ENCODE peak calls at places on chromosomes 13 and 19, in seven cellular contexts. One of them, this sample, is unnamed.

GRCh38 chr13:37595162-37595561 is 3.4 kb downstream of the POSTN start:
- DNase-seq in fibroblast of mammary gland: peak
- DNase-seq in kidney: no peak
- DNase-seq in fibroblast of the aortic adventitia: peak
- DNase-seq in astrocyte of the cerebellum: peak
- DNase-seq in GM12865: no peak
- DNase-seq in adrenal gland: no peak
- DNase-seq in this sample: no peak

GRCh38 chr13:66574606-66575005 is 655.5 kb downstream of the PCDH9 start:
- DNase-seq in fibroblast of mammary gland: no peak
- DNase-seq in kidney: no peak
- DNase-seq in fibroblast of the aortic adventitia: peak
- DNase-seq in astrocyte of the cerebellum: no peak
- DNase-seq in GM12865: no peak
- DNase-seq in adrenal gland: no peak
- DNase-seq in this sample: no peak

GRCh38 chr13:65555973-65556372 is 1674.2 kb downstream of the PCDH9 start:
- DNase-seq in fibroblast of mammary gland: no peak
- DNase-seq in kidney: no peak
- DNase-seq in fibroblast of the aortic adventitia: no peak
- DNase-seq in astrocyte of the cerebellum: no peak
- DNase-seq in GM12865: no peak
- DNase-seq in adrenal gland: no peak
- DNase-seq in this sample: no peak

GRCh38 chr19:39212377-39212742 is 8.3 kb upstream of the SYCN start:
- DNase-seq in fibroblast of mammary gland: peak
- DNase-seq in kidney: no peak
- DNase-seq in fibroblast of the aortic adventitia: peak
- DNase-seq in astrocyte of the cerebellum: no peak
- DNase-seq in GM12865: peak
- DNase-seq in adrenal gland: no peak
- DNase-seq in this sample: peak

GRCh38 chr13:77584111-77584510 is 48.6 kb downstream of the SCEL start:
- DNase-seq in fibroblast of mammary gland: no peak
- DNase-seq in kidney: no peak
- DNase-seq in fibroblast of the aortic adventitia: no peak
- DNase-seq in astrocyte of the cerebellum: no peak
- DNase-seq in GM12865: no peak
- DNase-seq in adrenal gland: no peak
- DNase-seq in this sample: no peak

GRCh38 chr13:44455781-44456180 is 82.2 kb downstream of the SERP2 start:
- DNase-seq in fibroblast of mammary gland: no peak
- DNase-seq in kidney: no peak
- DNase-seq in fibroblast of the aortic adventitia: no peak
- DNase-seq in astrocyte of the cerebellum: no peak
- DNase-seq in GM12865: no peak
- DNase-seq in adrenal gland: no peak
- DNase-seq in this sample: no peak

GRCh38 chr19:39356073-39356472 is 13.9 kb downstream of the SAMD4B start:
- DNase-seq in fibroblast of mammary gland: no peak
- DNase-seq in kidney: no peak
- DNase-seq in fibroblast of the aortic adventitia: no peak
- DNase-seq in astrocyte of the cerebellum: no peak
- DNase-seq in GM12865: no peak
- DNase-seq in adrenal gland: peak
- DNase-seq in this sample: no peak

GRCh38 chr13:101576452-101576851 is 124.0 kb downstream of the ITGBL1 start:
- DNase-seq in fibroblast of mammary gland: peak
- DNase-seq in kidney: no peak
- DNase-seq in fibroblast of the aortic adventitia: no peak
- DNase-seq in astrocyte of the cerebellum: peak
- DNase-seq in GM12865: no peak
- DNase-seq in adrenal gland: no peak
- DNase-seq in this sample: no peak

GRCh38 chr19:14519860-14520407 is 1.7 kb upstream of the DNAJB1 start:
- DNase-seq in fibroblast of mammary gland: peak
- DNase-seq in kidney: no peak
- DNase-seq in fibroblast of the aortic adventitia: peak
- DNase-seq in astrocyte of the cerebellum: no peak
- DNase-seq in GM12865: no peak
- DNase-seq in adrenal gland: peak
- DNase-seq in this sample: no peak

GRCh38 chr13:102703721-102704035 is 8.8 kb upstream of the METTL21C start:
- DNase-seq in fibroblast of mammary gland: no peak
- DNase-seq in kidney: no peak
- DNase-seq in fibroblast of the aortic adventitia: no peak
- DNase-seq in astrocyte of the cerebellum: no peak
- DNase-seq in GM12865: no peak
- DNase-seq in adrenal gland: no peak
- DNase-seq in this sample: no peak

GRCh38 chr13:100508996-100509395 is 79.6 kb downstream of the GGACT start:
- DNase-seq in fibroblast of mammary gland: no peak
- DNase-seq in kidney: no peak
- DNase-seq in fibroblast of the aortic adventitia: no peak
- DNase-seq in astrocyte of the cerebellum: no peak
- DNase-seq in GM12865: no peak
- DNase-seq in adrenal gland: no peak
- DNase-seq in this sample: no peak

GRCh38 chr19:6219147-6219525 is 60.6 kb downstream of the MLLT1 start:
- DNase-seq in fibroblast of mammary gland: no peak
- DNase-seq in kidney: peak
- DNase-seq in fibroblast of the aortic adventitia: no peak
- DNase-seq in astrocyte of the cerebellum: no peak
- DNase-seq in GM12865: no peak
- DNase-seq in adrenal gland: no peak
- DNase-seq in this sample: no peak

GRCh38 chr19:57075801-57076492 is 43.8 kb upstream of the USP29 start:
- DNase-seq in fibroblast of mammary gland: no peak
- DNase-seq in kidney: no peak
- DNase-seq in fibroblast of the aortic adventitia: no peak
- DNase-seq in astrocyte of the cerebellum: no peak
- DNase-seq in GM12865: no peak
- DNase-seq in adrenal gland: no peak
- DNase-seq in this sample: no peak

GRCh38 chr19:58450836-58451357 is 525 bp upstream of the ZNF324B start:
- DNase-seq in fibroblast of mammary gland: no peak
- DNase-seq in kidney: no peak
- DNase-seq in fibroblast of the aortic adventitia: no peak
- DNase-seq in astrocyte of the cerebellum: no peak
- DNase-seq in GM12865: no peak
- DNase-seq in adrenal gland: no peak
- DNase-seq in this sample: no peak

GRCh38 chr19:4066176-4066606 is 508 bp downstream of the ZBTB7A start:
- DNase-seq in fibroblast of mammary gland: no peak
- DNase-seq in kidney: no peak
- DNase-seq in fibroblast of the aortic adventitia: no peak
- DNase-seq in astrocyte of the cerebellum: no peak
- DNase-seq in GM12865: no peak
- DNase-seq in adrenal gland: no peak
- DNase-seq in this sample: peak

GRCh38 chr19:4064551-4065260 is 2.0 kb downstream of the ZBTB7A start:
- DNase-seq in fibroblast of mammary gland: peak
- DNase-seq in kidney: peak
- DNase-seq in fibroblast of the aortic adventitia: no peak
- DNase-seq in astrocyte of the cerebellum: no peak
- DNase-seq in GM12865: peak
- DNase-seq in adrenal gland: no peak
- DNase-seq in this sample: peak

GRCh38 chr19:4064073-4064550 is 2.6 kb downstream of the ZBTB7A start:
- DNase-seq in fibroblast of mammary gland: peak
- DNase-seq in kidney: peak
- DNase-seq in fibroblast of the aortic adventitia: no peak
- DNase-seq in astrocyte of the cerebellum: no peak
- DNase-seq in GM12865: no peak
- DNase-seq in adrenal gland: no peak
- DNase-seq in this sample: peak

GRCh38 chr19:4066682-4067395 is at the start of gene ZBTB7A:
- DNase-seq in fibroblast of mammary gland: peak
- DNase-seq in kidney: peak
- DNase-seq in fibroblast of the aortic adventitia: peak
- DNase-seq in astrocyte of the cerebellum: no peak
- DNase-seq in GM12865: peak
- DNase-seq in adrenal gland: peak
- DNase-seq in this sample: peak

DNA sequence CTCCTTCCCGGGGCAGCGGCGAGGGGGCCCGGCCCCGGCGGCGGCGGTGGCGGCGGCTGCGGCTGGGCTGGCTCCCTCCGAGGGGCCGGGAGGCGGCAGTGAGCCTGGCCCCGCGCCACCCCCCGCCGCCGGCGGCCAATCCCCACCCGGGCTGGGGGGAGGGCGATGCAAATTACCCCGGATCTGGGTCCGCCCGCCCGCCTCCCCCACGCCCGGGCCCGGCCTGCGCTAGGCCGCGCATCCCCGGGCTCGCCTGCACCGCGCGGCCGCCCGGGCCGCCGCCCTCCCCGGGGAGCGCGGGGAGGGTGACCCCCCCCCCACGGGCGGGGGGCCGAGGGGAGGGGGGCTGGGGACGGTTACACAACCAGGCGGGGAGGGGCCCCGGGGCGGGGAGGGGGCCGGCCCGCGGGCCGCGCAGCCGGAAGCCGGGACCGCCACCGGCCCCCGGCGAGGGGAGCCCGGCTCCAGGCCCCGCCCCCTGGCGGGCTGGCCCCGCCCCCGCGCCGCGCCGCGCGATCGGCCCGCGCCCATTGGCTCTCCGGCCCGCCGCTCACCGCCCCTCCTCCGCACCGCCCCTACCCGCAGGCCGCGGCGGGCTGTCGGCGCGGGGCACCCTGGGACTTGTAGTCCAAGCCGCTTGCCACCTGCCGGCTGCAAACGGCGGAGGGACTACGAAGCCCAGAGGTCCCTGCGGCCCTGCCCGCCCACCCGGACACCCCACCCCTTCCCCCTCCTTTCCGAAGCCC is 1.1 kb downstream of the ZBTB7A start:
- DNase-seq in fibroblast of mammary gland: peak
- DNase-seq in kidney: peak
- DNase-seq in fibroblast of the aortic adventitia: peak
- DNase-seq in astrocyte of the cerebellum: peak
- DNase-seq in GM12865: peak
- DNase-seq in adrenal gland: peak
- DNase-seq in this sample: peak
- H3K4me3 ChIP-seq in fibroblast of mammary gland: peak
- H3K4me3 ChIP-seq in kidney: no peak
- H3K4me3 ChIP-seq in fibroblast of the aortic adventitia: peak
- H3K4me3 ChIP-seq in astrocyte of the cerebellum: peak
- H3K4me3 ChIP-seq in GM12865: peak
- H3K4me3 ChIP-seq in adrenal gland: peak
- H3K4me3 ChIP-seq in this sample: peak

DNA sequence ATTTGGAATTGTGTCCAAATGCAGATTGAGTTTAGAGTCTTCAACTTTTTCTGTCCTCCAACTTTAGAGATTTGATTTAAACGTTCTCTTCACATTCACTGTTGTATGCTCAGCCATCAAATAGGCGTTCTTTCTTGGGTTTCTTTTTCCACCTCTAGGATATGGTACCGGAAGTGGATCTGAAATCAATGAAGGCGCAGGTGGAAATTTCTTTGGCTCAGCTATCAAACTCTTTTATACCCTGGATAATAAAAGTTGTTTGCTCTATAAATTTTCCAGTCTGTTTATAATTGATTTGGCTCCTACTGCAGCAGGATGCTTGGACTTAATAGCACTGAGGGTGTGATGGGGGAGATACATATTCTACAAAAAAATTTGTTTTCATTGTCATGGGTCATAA is 1.6 kb downstream of the COG3 start:
- DNase-seq in fibroblast of mammary gland: no peak
- DNase-seq in kidney: no peak
- DNase-seq in fibroblast of the aortic adventitia: no peak
- DNase-seq in astrocyte of the cerebellum: no peak
- DNase-seq in GM12865: no peak
- DNase-seq in adrenal gland: no peak
- DNase-seq in this sample: no peak
- H3K4me3 ChIP-seq in fibroblast of mammary gland: peak
- H3K4me3 ChIP-seq in kidney: no peak
- H3K4me3 ChIP-seq in fibroblast of the aortic adventitia: peak
- H3K4me3 ChIP-seq in astrocyte of the cerebellum: peak
- H3K4me3 ChIP-seq in GM12865: no peak
- H3K4me3 ChIP-seq in adrenal gland: peak
- H3K4me3 ChIP-seq in this sample: no peak

DNA sequence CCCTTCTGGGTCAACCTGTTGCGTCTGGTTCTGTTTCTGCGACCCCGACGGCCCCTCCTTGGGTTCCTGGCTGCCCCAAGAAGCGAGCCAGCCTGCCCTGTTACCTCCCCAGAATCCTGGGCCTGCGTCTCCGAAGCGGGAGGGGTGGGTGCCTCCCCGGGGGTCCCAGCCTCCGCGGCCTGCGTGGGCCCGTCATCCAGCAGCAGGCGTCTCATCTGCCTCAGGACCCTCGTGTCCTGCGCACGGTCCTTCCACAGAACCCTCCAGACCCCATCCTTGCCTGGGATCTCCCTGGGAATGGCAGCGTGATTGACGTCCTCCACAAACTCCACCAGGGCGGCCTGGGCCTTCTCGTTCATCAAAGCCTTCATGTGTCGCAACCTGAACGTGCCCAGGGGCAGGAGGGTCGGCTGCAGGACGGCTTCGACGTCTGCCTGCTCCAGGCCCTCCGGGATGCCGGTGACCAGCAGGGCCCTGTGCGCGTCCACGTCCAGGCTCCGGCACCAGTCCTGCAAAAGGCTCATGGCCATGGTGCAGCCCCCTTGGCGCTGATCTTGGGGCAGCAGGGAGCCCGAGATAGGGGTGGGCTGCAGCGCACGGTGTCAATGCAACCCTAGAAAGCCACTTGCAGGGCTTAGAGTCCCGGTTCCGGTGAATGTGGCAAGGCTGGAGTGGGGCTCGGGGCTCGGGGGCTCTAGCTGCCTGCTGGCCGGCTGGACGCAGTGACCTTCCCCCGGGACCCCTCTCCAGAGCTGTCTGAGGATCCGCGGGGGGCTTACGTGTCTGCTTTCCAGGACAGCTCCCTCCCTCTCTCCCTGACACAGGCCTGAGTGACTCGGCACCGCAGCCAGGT is 505 bp downstream of the PNMA8B start:
- DNase-seq in fibroblast of mammary gland: no peak
- DNase-seq in kidney: no peak
- DNase-seq in fibroblast of the aortic adventitia: no peak
- DNase-seq in astrocyte of the cerebellum: no peak
- DNase-seq in GM12865: no peak
- DNase-seq in adrenal gland: no peak
- DNase-seq in this sample: no peak
- H3K4me3 ChIP-seq in fibroblast of mammary gland: peak
- H3K4me3 ChIP-seq in kidney: no peak
- H3K4me3 ChIP-seq in fibroblast of the aortic adventitia: peak
- H3K4me3 ChIP-seq in astrocyte of the cerebellum: peak
- H3K4me3 ChIP-seq in GM12865: no peak
- H3K4me3 ChIP-seq in adrenal gland: peak
- H3K4me3 ChIP-seq in this sample: no peak

DNA sequence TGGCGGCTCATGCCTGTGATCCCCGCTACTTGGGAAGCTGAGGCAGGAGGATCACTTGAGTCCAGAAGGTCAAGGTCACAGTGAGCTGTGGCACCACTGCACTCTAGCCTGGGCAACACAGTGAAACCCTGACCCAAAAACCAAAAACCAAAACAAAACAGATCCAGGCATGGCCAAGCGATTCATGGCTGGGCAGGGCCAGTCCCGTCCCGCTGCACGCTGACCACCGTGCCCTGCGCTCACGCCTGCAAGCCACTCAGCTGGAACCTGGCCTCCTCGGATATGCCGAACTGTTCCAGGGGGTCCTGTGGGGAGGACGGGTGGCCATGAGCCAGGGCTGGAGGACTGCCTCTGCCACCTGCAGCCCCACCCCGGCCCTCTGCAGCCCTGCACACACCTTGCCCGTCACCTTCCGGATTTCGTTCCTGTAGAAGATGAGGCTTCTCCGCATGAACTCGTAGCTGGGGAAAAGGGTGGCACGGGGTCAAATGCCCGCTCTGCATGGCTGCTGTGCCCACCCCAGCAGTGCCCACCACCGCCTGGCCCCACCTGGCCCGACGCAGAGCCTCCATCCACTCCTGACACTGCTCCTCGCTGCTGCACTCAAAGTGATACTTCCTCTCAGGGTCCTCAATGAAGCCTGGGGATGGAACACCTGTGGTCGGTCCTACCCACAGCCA is 2.4 kb downstream of the PLEKHJ1 start:
- DNase-seq in fibroblast of mammary gland: no peak
- DNase-seq in kidney: no peak
- DNase-seq in fibroblast of the aortic adventitia: no peak
- DNase-seq in astrocyte of the cerebellum: no peak
- DNase-seq in GM12865: no peak
- DNase-seq in adrenal gland: no peak
- DNase-seq in this sample: no peak
- H3K4me3 ChIP-seq in fibroblast of mammary gland: no peak
- H3K4me3 ChIP-seq in kidney: no peak
- H3K4me3 ChIP-seq in fibroblast of the aortic adventitia: no peak
- H3K4me3 ChIP-seq in astrocyte of the cerebellum: no peak
- H3K4me3 ChIP-seq in GM12865: no peak
- H3K4me3 ChIP-seq in adrenal gland: no peak
- H3K4me3 ChIP-seq in this sample: no peak